ENCODE peak calls at places on chromosomes 6 and 20, in seven cellular contexts. M, I, V, E, L, Z and W are unnamed samples.

GRCh38 chr6:170076466-170077165 is 214.3 kb downstream of the DLL1 start:
- DNase-seq in Z (no peak), V (no peak), M (no peak), I (no peak), E (no peak), L (no peak), W (no peak)

GRCh38 chr6:156953478-156954146 is 176.4 kb downstream of the ARID1B start:
- DNase-seq in Z (peak), I (peak), E (no peak), M (peak), V (peak), L (peak), W (no peak)

GRCh38 chr20:57993738-57994431 is 234.6 kb downstream of the ANKRD60 start:
- DNase-seq in V (no peak), M (peak), L (no peak), I (no peak), Z (no peak), E (no peak), W (no peak)

GRCh38 chr6:3751019-3751729 is at the start of gene PXDC1:
- DNase-seq in E (peak), M (no peak), V (no peak), I (no peak), Z (no peak), L (no peak), W (no peak)

GRCh38 chr20:29873946-29874345 is 1383.5 kb upstream of the DEFB115 start:
- DNase-seq in E (peak), L (peak), Z (peak), V (peak), M (peak), I (no peak), W (no peak)

GRCh38 chr6:14026831-14027539 is 90.6 kb upstream of the CD83 start:
- DNase-seq in V (peak), I (no peak), M (no peak), E (no peak), Z (peak), L (no peak), W (no peak)

GRCh38 chr6:147949981-147950622 is 392.5 kb upstream of the SASH1 start:
- DNase-seq in E (no peak), V (peak), Z (no peak), L (no peak), M (peak), I (no peak), W (no peak)

GRCh38 chr6:48085131-48085741 is 25.8 kb downstream of the PTCHD4 start:
- DNase-seq in Z (no peak), L (no peak), I (no peak), E (no peak), M (no peak), V (no peak), W (no peak)

GRCh38 chr6:144712541-144712940 is 427.4 kb downstream of the UTRN start:
- DNase-seq in I (no peak), E (no peak), V (peak), M (peak), L (no peak), Z (peak), W (no peak)

GRCh38 chr6:96787846-96788580 is 49.3 kb downstream of the GPR63 start:
- DNase-seq in E (no peak), L (no peak), Z (no peak), V (no peak), M (no peak), I (no peak), W (no peak)

GRCh38 chr6:36319436-36319762 is 17.3 kb downstream of the BNIP5 start:
- DNase-seq in E (no peak), Z (no peak), I (no peak), L (no peak), M (no peak), V (no peak), W (no peak)

DNA sequence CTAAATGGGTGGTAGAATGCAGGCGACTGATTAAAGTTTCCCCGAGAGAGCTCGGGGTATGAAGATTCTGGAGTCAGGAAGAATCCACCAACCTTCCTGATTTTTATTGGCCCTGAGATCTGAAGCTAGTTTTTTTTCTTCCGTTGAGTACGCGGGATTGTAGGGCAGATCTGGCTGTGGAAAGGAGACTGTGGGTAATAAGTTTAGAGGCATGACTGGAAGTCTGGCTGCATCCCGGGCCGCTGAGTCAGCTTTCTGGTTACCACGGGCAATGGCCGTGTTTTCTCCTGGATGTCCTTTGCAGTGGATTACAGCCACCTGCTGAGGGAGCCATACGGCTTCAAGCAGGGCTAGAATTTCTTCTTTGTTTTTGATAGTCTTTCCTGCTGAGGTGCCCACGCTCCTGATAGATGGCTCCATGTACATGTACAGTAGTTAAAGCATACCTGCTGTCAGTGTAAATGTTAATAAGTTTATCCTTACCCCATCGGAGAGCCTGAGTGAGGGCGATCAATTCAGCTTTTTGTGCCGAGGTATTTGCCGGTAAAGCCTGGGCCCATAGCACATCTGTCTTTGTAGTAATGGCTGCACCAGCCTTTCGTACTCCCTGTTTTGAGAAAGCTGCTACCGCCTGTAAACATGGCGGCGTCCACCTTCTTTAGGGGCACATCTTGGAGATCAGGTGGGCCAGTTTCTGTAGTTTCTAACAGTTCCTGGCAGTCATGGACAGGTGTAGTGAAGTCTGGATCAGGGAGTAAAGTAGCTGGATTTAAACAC is 154.0 kb downstream of the TRIM27 start:
- DNase-seq in V (peak), E (no peak), I (no peak), Z (peak), M (peak), L (no peak), W (no peak)
- TF ChIP-seq CTCF in V (peak), E (no peak), I (peak), Z (peak), M (peak), L (peak), W (peak)

GRCh38 chr6:34867484-34867883 is 20.4 kb downstream of the TAF11 start:
- DNase-seq in I (no peak), E (no peak), V (peak), L (no peak), Z (peak), M (no peak), W (no peak)
- TF ChIP-seq CTCF in I (no peak), E (no peak), V (no peak), L (no peak), Z (peak), M (peak), W (no peak)

GRCh38 chr6:150685860-150686259 is 86.2 kb downstream of the PLEKHG1 start:
- DNase-seq in I (peak), Z (peak), L (peak), M (no peak), V (peak), E (peak), W (no peak)
- TF ChIP-seq CTCF in I (peak), Z (peak), L (peak), M (peak), V (peak), E (peak), W (peak)

DNA sequence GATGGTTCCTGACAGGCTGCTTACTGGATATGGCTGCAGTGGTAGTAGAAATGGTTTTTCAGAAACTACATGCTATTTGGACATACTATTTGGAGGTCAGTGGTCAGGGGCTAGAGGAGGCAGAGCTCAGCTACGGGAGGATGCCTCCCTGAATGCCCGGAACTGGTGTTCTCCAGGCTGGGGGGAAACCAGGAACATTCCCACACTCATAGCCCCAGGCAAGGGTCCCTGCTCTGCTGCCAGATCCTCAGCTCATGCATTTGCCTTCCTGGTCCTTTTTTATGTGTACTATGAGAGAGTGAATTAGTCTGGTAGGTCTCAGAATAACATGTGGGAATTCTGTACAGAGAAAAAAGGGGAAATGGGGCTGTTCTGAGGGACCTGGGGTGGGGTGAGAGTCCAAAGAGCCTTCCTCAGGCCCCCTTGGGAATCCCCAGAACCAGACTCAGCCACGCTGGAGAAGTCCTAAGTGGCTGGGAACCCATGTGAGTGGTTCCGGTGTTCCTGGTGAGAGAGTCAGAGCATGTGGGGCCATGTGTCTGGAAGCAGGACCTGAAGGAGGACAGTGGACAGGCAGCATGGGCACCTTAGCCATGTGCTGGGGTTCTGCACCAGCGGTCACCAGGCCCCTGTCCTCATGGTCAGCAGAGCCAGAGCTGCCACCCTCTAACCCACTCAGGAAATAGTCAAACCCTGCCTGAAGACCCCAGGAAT is 58.0 kb upstream of the MYL9 start:
- DNase-seq in I (no peak), E (no peak), V (no peak), Z (no peak), M (no peak), L (no peak), W (no peak)
- TF ChIP-seq CTCF in I (no peak), E (no peak), V (no peak), Z (no peak), M (no peak), L (no peak), W (no peak)

GRCh38 chr6:73803562-73804221 is 107.7 kb downstream of the CD109 start:
- DNase-seq in L (peak), E (no peak), Z (peak), V (peak), M (peak), I (peak), W (no peak)
- TF ChIP-seq CTCF in L (peak), E (peak), Z (peak), V (peak), M (peak), I (peak), W (peak)

DNA sequence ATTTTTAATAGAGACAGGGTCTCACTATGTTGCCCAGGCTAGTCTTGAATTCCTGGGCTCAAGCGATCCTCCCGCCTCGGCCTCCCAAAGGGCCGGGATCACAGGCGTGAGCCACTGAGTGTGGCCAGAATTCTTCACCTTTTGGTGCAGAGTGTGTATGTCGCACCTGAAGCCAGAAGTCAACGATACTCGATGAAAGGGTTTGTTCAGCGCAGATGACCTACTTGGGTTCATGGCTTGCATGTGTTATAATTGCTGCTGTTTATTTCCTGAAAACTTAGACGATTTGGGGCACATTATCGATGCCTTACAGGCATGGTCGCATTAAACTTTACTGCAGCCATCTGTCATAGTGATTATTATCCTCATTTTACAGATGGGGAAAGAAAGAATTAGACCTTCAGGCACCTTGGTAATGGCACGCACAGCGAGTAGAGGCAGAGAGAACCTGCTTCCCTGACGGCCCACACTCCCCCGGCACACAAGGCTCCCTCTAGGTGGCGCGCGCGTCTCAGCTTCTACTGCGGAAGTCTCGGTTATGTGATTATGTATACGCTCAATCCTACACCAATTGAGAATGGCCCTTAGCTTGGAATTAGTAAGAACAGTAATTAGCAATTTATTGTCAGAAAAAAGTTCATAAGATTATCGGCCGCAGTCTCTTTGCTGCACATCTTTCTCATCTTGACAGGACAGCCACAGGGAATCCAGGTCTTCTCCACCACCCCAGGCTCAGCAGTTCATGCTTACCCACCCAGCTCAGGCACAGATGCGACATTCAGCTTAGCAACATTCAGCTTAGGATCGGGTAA is 212.8 kb upstream of the PROKR2 start:
- DNase-seq in I (peak), Z (peak), E (peak), L (peak), M (peak), V (peak), W (peak)
- TF ChIP-seq CTCF in I (peak), Z (peak), E (peak), L (peak), M (peak), V (peak), W (peak)

DNA sequence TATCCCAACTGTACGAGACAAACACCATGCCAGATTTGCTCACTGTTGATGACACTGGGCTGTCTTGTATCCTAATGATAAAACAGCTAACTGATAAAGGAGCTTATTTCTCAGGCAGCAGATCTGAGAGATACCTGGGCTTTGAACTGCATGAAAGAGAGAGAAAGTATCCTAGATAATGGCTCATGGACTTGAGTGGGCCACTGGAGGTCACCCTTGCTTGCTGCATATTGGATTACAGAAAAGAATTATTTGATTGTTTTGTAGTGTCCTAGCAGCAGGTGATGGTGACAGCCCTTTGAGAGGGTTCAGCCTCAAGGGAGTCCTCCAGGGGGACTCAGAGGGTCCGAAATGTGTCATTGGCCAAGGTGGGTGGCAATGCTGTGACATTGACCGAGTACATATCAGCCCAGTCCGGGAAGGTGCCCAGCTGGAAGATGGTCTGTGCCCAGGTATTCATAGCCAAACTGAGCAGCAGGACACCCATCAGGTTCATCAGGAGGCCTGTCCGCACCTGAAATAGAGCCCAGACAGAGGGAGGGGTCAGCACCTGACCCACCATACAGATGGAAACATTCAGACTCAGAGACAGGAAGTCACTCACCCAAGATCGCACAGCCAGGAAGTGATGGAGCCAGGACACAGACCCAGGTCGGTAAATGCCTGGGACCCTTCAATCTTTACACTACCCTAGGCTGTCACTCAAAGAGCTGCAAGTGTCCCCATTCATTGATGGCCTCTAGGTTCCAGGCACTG is 9.4 kb upstream of the OCSTAMP start:
- DNase-seq in L (no peak), Z (no peak), E (no peak), I (no peak), V (no peak), M (no peak), W (no peak)
- TF ChIP-seq CTCF in L (peak), Z (no peak), E (no peak), I (peak), V (no peak), M (no peak), W (no peak)